ENCODE peak calls at places on chromosomes 12 and 14, in five cellular contexts. H is lung, I is AG04450, B is brain microvascular endothelial cell, M is uterus. K is an unnamed sample.

GRCh38 chr14:104895786-104896642 is 28.7 kb upstream of the PLD4 start:
- DNase-seq in H (peak), I (no peak), B (no peak), M (peak), K (no peak)

GRCh38 chr12:39483597-39483996 is 40.7 kb upstream of the KIF21A start:
- DNase-seq in H (no peak), I (no peak), B (no peak), M (no peak), K (no peak)

GRCh38 chr12:114013601-114014345 is 47.6 kb upstream of the RBM19 start:
- DNase-seq in H (no peak), I (peak), B (no peak), M (no peak), K (peak)

GRCh38 chr12:105983622-105984325 is 155.0 kb downstream of the NUAK1 start:
- DNase-seq in H (no peak), I (peak), B (peak), M (no peak), K (peak)

GRCh38 chr14:100849432-100849831 is 23.5 kb downstream of the MEG3 start:
- DNase-seq in H (no peak), I (no peak), B (no peak), M (no peak), K (no peak)

GRCh38 chr12:27635349-27635972 is 60.8 kb upstream of the REP15 start:
- DNase-seq in H (no peak), I (no peak), B (no peak), M (no peak), K (peak)

GRCh38 chr12:89980236-89980635 is 271.6 kb upstream of the ATP2B1 start:
- DNase-seq in H (no peak), I (no peak), B (no peak), M (no peak), K (peak)

GRCh38 chr12:52407918-52408317 is 1.8 kb upstream of the KRT82 start:
- DNase-seq in H (no peak), I (no peak), B (no peak), M (no peak), K (no peak)

GRCh38 chr14:39755269-39755878 is 323.1 kb upstream of the FBXO33 start:
- DNase-seq in H (no peak), I (no peak), B (no peak), M (no peak), K (no peak)

GRCh38 chr12:54734196-54734950 is 86.2 kb upstream of the DCD start:
- DNase-seq in H (no peak), I (no peak), B (no peak), M (no peak), K (no peak)

GRCh38 chr14:91893659-91894058 is 26.3 kb upstream of the TC2N start:
- DNase-seq in H (no peak), I (no peak), B (no peak), M (no peak), K (no peak)

GRCh38 chr14:57712101-57712500 is 153.8 kb downstream of the SLC35F4 start:
- DNase-seq in H (no peak), I (no peak), B (no peak), M (no peak), K (peak)

GRCh38 chr14:72169521-72169920 is 237.3 kb downstream of the RGS6 start:
- DNase-seq in H (no peak), I (no peak), B (peak), M (no peak), K (no peak)

GRCh38 chr12:109595321-109595902 is 21.8 kb downstream of the MVK start:
- DNase-seq in H (no peak), I (no peak), B (no peak), M (no peak), K (no peak)

GRCh38 chr14:54772451-54772881 is 130.2 kb downstream of the GCH1 start:
- DNase-seq in H (no peak), I (no peak), B (no peak), M (no peak), K (peak)

DNA sequence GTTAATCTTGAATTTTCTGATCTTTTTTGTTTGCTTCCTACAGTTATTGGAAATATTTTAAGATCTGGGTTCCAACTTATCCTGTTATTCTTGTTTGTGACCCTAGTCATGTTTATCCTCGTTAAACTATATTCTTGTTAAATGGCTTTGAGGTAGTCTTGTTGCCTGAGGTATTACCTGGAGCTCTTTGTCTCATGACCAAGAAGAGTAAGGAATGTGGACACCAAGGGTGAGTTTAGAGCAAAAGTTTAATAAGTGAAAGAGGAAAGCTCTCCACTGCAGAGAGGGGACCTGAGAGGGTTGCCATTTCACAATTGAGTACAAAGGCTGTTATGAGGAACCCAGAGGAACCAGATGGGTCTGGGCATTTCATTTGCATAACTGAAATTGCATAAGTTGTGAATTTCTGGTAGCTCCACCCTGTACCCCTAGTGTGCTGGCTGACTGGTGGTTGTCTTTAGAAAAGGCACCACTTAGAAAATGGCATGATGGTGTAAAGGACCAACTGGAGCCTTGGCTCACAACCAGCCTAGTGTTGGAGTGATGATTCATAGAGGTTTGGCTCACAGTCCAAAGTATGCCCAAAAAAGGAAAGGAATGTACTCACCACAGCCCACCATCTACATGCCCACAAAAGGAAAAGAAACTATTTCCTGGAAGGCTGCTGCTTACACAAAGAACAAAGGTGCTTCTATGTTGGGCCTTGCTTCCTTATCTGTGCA is 36.7 kb upstream of the RESF1 start:
- DNase-seq in H (no peak), I (no peak), B (peak), M (no peak), K (peak)
- TF ChIP-seq CTCF in H (no peak), I (no peak), B (no peak), M (no peak), K (no peak)

GRCh38 chr12:30515351-30515750 is 180.3 kb downstream of the IPO8 start:
- DNase-seq in H (no peak), I (no peak), B (no peak), M (no peak), K (peak)
- TF ChIP-seq CTCF in H (no peak), I (no peak), B (no peak), M (no peak), K (no peak)

GRCh38 chr12:122026706-122027328 is 5.1 kb downstream of the BCL7A start:
- DNase-seq in H (no peak), I (no peak), B (no peak), M (no peak), K (no peak)

GRCh38 chr12:122023339-122024131 is 1.9 kb downstream of the BCL7A start:
- DNase-seq in H (peak), I (peak), B (peak), M (peak), K (peak)

GRCh38 chr12:122022393-122023338 is 982 bp downstream of the BCL7A start:
- DNase-seq in H (no peak), I (no peak), B (no peak), M (no peak), K (peak)

GRCh38 chr12:122021822-122022392 is at the start of gene BCL7A:
- DNase-seq in H (peak), I (peak), B (peak), M (peak), K (peak)

DNA sequence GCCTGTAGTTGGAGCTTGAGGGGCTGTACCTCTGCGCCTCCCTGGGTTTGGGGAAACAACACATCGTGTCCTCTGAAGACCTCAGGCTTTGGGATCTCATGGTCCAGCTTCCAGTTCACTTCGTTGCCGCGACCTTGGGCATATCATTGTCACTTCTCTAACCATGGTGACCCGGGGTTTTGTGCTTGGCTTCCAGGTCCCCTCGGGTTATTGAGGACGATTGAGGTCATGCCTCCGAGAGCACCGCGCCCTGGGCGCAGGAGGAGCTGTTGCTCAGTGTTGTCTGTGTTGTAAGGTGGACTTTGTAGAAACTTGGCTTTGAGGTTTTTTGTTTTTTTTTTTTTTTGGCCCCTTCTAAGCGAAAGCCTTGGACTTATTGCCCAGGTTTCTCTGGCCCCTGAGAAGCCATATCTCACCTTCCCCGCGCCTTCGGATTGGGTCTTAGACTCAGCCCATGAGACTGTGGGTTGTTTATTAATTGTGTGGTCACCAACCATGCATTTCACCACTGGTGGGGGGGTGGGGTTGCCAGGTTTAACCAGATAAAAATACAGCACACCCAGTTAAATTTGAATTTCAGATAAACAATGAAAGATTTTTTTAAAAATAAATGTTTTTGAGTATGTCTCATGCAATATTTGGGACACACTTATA is 2.6 kb downstream of the BCL7A start:
- DNase-seq in H (no peak), I (no peak), B (no peak), M (no peak), K (no peak)
- TF ChIP-seq CTCF in H (no peak), I (no peak), B (no peak), M (no peak), K (no peak)

GRCh38 chr12:81255456-81255855 is 177.6 kb downstream of the ACSS3 start:
- DNase-seq in H (no peak), I (no peak), B (no peak), M (no peak), K (no peak)

GRCh38 chr12:81261508-81262207 is 183.8 kb downstream of the ACSS3 start:
- DNase-seq in H (no peak), I (no peak), B (no peak), M (no peak), K (no peak)

GRCh38 chr12:81259360-81259759 is 181.5 kb downstream of the ACSS3 start:
- DNase-seq in H (no peak), I (no peak), B (no peak), M (no peak), K (no peak)

GRCh38 chr12:81255947-81256346 is 178.1 kb downstream of the ACSS3 start:
- DNase-seq in H (no peak), I (no peak), B (no peak), M (no peak), K (no peak)

GRCh38 chr12:81257952-81258551 is 180.2 kb downstream of the ACSS3 start:
- DNase-seq in H (no peak), I (peak), B (peak), M (no peak), K (peak)
- TF ChIP-seq CTCF in H (no peak), I (peak), B (peak), M (peak), K (peak)

GRCh38 chr12:13171921-13172859 is 24.3 kb upstream of the EMP1 start:
- DNase-seq in H (peak), I (no peak), B (no peak), M (no peak), K (peak)
- TF ChIP-seq CTCF in H (no peak), I (no peak), B (no peak), M (no peak), K (no peak)

GRCh38 chr14:74951443-74952194 is 3.8 kb downstream of the PGF start:
- DNase-seq in H (no peak), I (no peak), B (no peak), M (no peak), K (no peak)
- TF ChIP-seq CTCF in H (no peak), I (no peak), B (no peak), M (no peak), K (no peak)

DNA sequence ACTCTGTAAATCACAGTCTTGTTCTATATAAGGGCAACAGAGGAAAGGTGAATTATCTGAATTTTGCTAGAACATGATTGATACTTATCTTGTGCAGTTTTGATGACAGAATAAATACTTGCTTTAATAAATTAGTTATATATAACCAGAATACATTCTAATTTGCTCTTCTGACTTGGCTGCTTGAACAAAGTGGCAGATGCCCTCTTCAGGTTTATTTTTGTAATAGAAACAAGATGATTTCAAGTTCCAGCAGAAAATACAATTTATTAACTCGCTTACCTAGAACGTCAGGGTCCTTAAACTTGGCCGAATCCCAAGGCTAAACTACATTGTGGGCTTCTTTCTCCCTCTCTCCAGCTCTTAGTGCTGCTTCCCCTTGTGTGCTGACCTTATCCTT is 57.6 kb upstream of the SSTR1 start:
- DNase-seq in H (no peak), I (no peak), B (no peak), M (no peak), K (no peak)
- TF ChIP-seq CTCF in H (no peak), I (no peak), B (no peak), M (no peak), K (no peak)